ENCODE peak calls at places on chromosomes 2 and 18, in five cellular contexts. T is brain pericyte, Z is NCI-H226, W is HL-60, F is T-helper 1 cell. D is an unnamed sample.
A peak's percentile ranks its signal among the peaks of the same experiment; 100 is the strongest.

GRCh38 chr2:120779781-120780283 is 44.2 kb downstream of the GLI2 start:
- DNase-seq in T (peak; percentile 46), Z (peak; percentile 93), W (no peak), F (no peak), D (no peak)

GRCh38 chr2:122500316-122501105 is 745.1 kb downstream of the TSN start:
- DNase-seq in T (no peak), Z (no peak), W (no peak), F (no peak), D (no peak)

GRCh38 chr2:210722092-210722491 is 165.7 kb downstream of the CPS1 start:
- DNase-seq in T (no peak), Z (no peak), W (no peak), F (no peak), D (no peak)

GRCh38 chr2:19120941-19121750 is 237.3 kb downstream of the OSR1 start:
- DNase-seq in T (no peak), Z (no peak), W (peak; percentile 6), F (no peak), D (no peak)

GRCh38 chr2:127208313-127208712 is 11.8 kb downstream of the CYP27C1 start:
- DNase-seq in T (no peak), Z (no peak), W (no peak), F (no peak), D (no peak)

GRCh38 chr2:128817171-128817570 is 498.5 kb upstream of the HS6ST1 start:
- DNase-seq in T (no peak), Z (no peak), W (no peak), F (no peak), D (no peak)

GRCh38 chr2:189203177-189203799 is 23.7 kb upstream of the COL5A2 start:
- DNase-seq in T (no peak), Z (no peak), W (no peak), F (no peak), D (no peak)

GRCh38 chr2:98683728-98684127 is 47.2 kb downstream of the MGAT4A start:
- DNase-seq in T (no peak), Z (no peak), W (no peak), F (no peak), D (no peak)

GRCh38 chr18:74682998-74683311 is 85.3 kb downstream of the ZNF407 start:
- DNase-seq in T (no peak), Z (no peak), W (no peak), F (no peak), D (no peak)

GRCh38 chr2:70983506-70984227 is 5.2 kb downstream of the ANKRD53 start:
- DNase-seq in T (no peak), Z (no peak), W (no peak), F (no peak), D (no peak)

GRCh38 chr2:200616193-200616592 is 30.4 kb downstream of the AOX1 start:
- DNase-seq in T (no peak), Z (no peak), W (no peak), F (no peak), D (peak; percentile 2)

GRCh38 chr2:84902526-84902925 is 2.9 kb upstream of the TMSB10 start:
- DNase-seq in T (no peak), Z (no peak), W (no peak), F (no peak), D (no peak)

GRCh38 chr2:234496835-234497591 is at the start of gene ARL4C:
- DNase-seq in T (no peak), Z (peak; percentile 49), W (peak; percentile 13), F (peak; percentile 77), D (peak; percentile 65)

GRCh38 chr2:26623541-26624497 is 17.3 kb downstream of the CIB4 start:
- DNase-seq in T (no peak), Z (no peak), W (no peak), F (no peak), D (no peak)

GRCh38 chr2:65880451-65880850 is 448.1 kb upstream of the SPRED2 start:
- DNase-seq in T (no peak), Z (no peak), W (no peak), F (no peak), D (no peak)

D was measured in stimulated activated naive CD4-positive, alpha-beta T cell.